ENCODE peak calls at places on chromosomes 16 and 17, in nine cellular contexts. O is activated CD4-positive, alpha-beta T cell treated with anti-CD3 and anti-CD28 coated beads, Interleukin-2, amount 10 ng/mL, durations not matched to agents 7 days and 5 days; Q is foreskin melanocyte; G is brain microvascular endothelial cell; T is NCI-H774; D is T-helper 2 cell; I is NCI-H1417; S is choroid plexus epithelial cell; L is T-cell. H is an unnamed sample.

GRCh38 chr17:40879026-40879425 is 6.0 kb downstream of the KRT20 start:
- DNase-seq in D (no peak), T (no peak), I (no peak), S (no peak), L (no peak), O (no peak), G (no peak), Q (no peak), H (no peak)

GRCh38 chr17:63407741-63408330 is 38.3 kb downstream of the CYB561 start:
- DNase-seq in L (no peak), G (no peak), T (no peak), D (no peak), S (no peak), Q (no peak), I (no peak), O (no peak), H (no peak)

GRCh38 chr17:55898195-55898594 is 147.3 kb downstream of the PCTP start:
- DNase-seq in S (no peak), O (no peak), G (no peak), T (no peak), Q (no peak), D (no peak), I (peak), L (no peak), H (no peak)

GRCh38 chr17:66963521-66964082 is 905 bp upstream of the CACNG4 start:
- DNase-seq in T (no peak), O (no peak), Q (no peak), S (no peak), I (no peak), G (no peak), L (no peak), D (no peak), H (no peak)

GRCh38 chr16:57759541-57760356 is 24.2 kb downstream of the KATNB1 start:
- DNase-seq in I (no peak), O (no peak), G (no peak), T (no peak), L (no peak), D (no peak), S (no peak), Q (no peak), H (no peak)

GRCh38 chr17:40176409-40177110 is 710 bp upstream of the RAPGEFL1 start:
- DNase-seq in Q (no peak), G (no peak), S (no peak), O (no peak), T (peak), I (peak), L (no peak), D (no peak), H (peak)

GRCh38 chr17:9979463-9979995 is 74.5 kb upstream of the RCVRN start:
- DNase-seq in L (no peak), I (no peak), G (no peak), Q (no peak), S (no peak), T (no peak), O (no peak), D (no peak), H (no peak)

GRCh38 chr16:75402821-75403475 is 30.4 kb downstream of the CFDP1 start:
- DNase-seq in O (peak), D (no peak), S (peak), L (no peak), G (peak), I (no peak), T (no peak), Q (no peak), H (no peak)

GRCh38 chr16:85451646-85452363 is 161.3 kb upstream of the GSE1 start:
- DNase-seq in G (no peak), O (no peak), T (peak), S (no peak), I (peak), Q (no peak), D (no peak), L (no peak), H (peak)

GRCh38 chr17:59434429-59434828 is 103.0 kb downstream of the YPEL2 start:
- DNase-seq in L (no peak), T (no peak), I (no peak), S (no peak), D (no peak), O (no peak), G (no peak), Q (no peak), H (no peak)

GRCh38 chr17:1769826-1770477 is 8.1 kb downstream of the SERPINF1 start:
- DNase-seq in L (no peak), O (no peak), T (no peak), G (no peak), I (no peak), D (no peak), S (peak), Q (no peak), H (no peak)

GRCh38 chr17:40548982-40549680 is 16.1 kb downstream of the CCR7 start:
- DNase-seq in G (peak), I (peak), L (no peak), O (peak), T (no peak), Q (peak), S (peak), D (no peak), H (peak)

H was measured in DMS153.